ENCODE peak calls at places on chromosomes 6 and 20, in six cellular contexts. T, P, Y, V, I and D are unnamed samples. For H3K9me3 and H3K36me3, the result is how much of the 10 kb centered on the place peaks cover.

GRCh38 chr6:14129572-14129971 is 12.0 kb downstream of the CD83 start:
- DNase-seq in T (peak), I (no peak), V (no peak), Y (peak), P (no peak), D (peak)

GRCh38 chr6:13729891-13730290 is 18.3 kb upstream of the RANBP9 start:
- DNase-seq in T (no peak), V (no peak), Y (peak), P (no peak), I (no peak), D (no peak)

GRCh38 chr6:136866872-136867416 is 44.6 kb downstream of the PEX7 start:
- DNase-seq in T (no peak), Y (peak), V (no peak), I (no peak), P (no peak), D (no peak)

GRCh38 chr20:63252157-63252780 is 2.0 kb downstream of the NKAIN4 start:
- DNase-seq in I (no peak), Y (no peak), V (no peak), P (no peak), T (no peak), D (no peak)

GRCh38 chr20:58649288-58650180 is 1.5 kb upstream of the STX16 start:
- DNase-seq in P (no peak), T (no peak), I (no peak), Y (no peak), V (peak), D (no peak)

GRCh38 chr6:129875610-129876515 is 14.7 kb upstream of the TMEM244 start:
- DNase-seq in Y (peak), P (no peak), T (no peak), I (no peak), V (no peak), D (no peak)

GRCh38 chr20:5535211-5535756 is 214.9 kb upstream of the SHLD1 start:
- DNase-seq in T (no peak), P (no peak), V (no peak), Y (peak), I (no peak), D (no peak)

GRCh38 chr20:10217517-10218410 is 866 bp upstream of the SNAP25 start:
- DNase-seq in V (no peak), Y (peak), T (no peak), P (no peak), I (no peak), D (no peak)

GRCh38 chr6:108526739-108527174 is 34.0 kb upstream of the FOXO3 start:
- DNase-seq in P (no peak), T (no peak), I (no peak), V (peak), Y (peak), D (no peak)

GRCh38 chr6:56357616-56358373 is 110.4 kb upstream of the COL21A1 start:
- DNase-seq in Y (peak), P (no peak), I (no peak), T (no peak), V (no peak), D (no peak)

GRCh38 chr6:37299990-37300389 is 42.0 kb upstream of the TMEM217 start:
- DNase-seq in I (no peak), T (no peak), P (no peak), V (no peak), Y (no peak), D (no peak)

GRCh38 chr6:125759184-125759902 is 9.9 kb downstream of the HEY2 start:
- DNase-seq in V (no peak), P (no peak), Y (no peak), I (no peak), T (no peak), D (no peak)

GRCh38 chr6:43817192-43817591 is 47.2 kb downstream of the VEGFA start:
- DNase-seq in P (peak), I (no peak), Y (peak), V (no peak), T (peak), D (peak)

GRCh38 chr6:143961868-143962643 is 46.0 kb downstream of the PLAGL1 start:
- DNase-seq in P (no peak), T (no peak), V (no peak), I (no peak), Y (no peak), D (no peak)

GRCh38 chr6:9830808-9831207 is 584.1 kb downstream of the TFAP2A start:
- DNase-seq in V (no peak), I (no peak), Y (peak), P (no peak), T (no peak), D (no peak)

GRCh38 chr6:156808287-156808686 is 31.1 kb downstream of the ARID1B start:
- DNase-seq in Y (peak), I (no peak), T (no peak), P (no peak), V (no peak), D (peak)

GRCh38 chr6:659716-660581 is 3.0 kb upstream of the HUS1B start:
- DNase-seq in P (no peak), T (no peak), Y (no peak), V (no peak), I (no peak), D (no peak)

GRCh38 chr6:140566706-140567330 is 1192.4 kb upstream of the CITED2 start:
- DNase-seq in T (no peak), Y (peak), P (no peak), I (no peak), V (no peak), D (no peak)

GRCh38 chr6:11225990-11226389 is 6.5 kb downstream of the NEDD9 start:
- DNase-seq in I (no peak), V (no peak), P (no peak), T (no peak), Y (no peak), D (no peak)

GRCh38 chr6:48835421-48835958 is 627.6 kb downstream of the MMUT start:
- DNase-seq in V (no peak), Y (no peak), T (no peak), P (no peak), I (no peak), D (no peak)

GRCh38 chr6:162032620-162033019 is 694.9 kb downstream of the PRKN start:
- DNase-seq in I (no peak), T (no peak), Y (no peak), P (no peak), V (no peak), D (no peak)

GRCh38 chr6:23111984-23112383 is 542.6 kb downstream of the HDGFL1 start:
- DNase-seq in Y (peak), P (no peak), T (no peak), V (no peak), I (no peak), D (no peak)

GRCh38 chr20:44198872-44199271 is 11.7 kb downstream of the OSER1 start:
- DNase-seq in P (no peak), Y (no peak), V (no peak), I (no peak), T (no peak), D (no peak)

GRCh38 chr6:168215121-168215808 is 104.3 kb downstream of the DACT2 start:
- DNase-seq in T (no peak), P (no peak), V (no peak), Y (no peak), I (no peak), D (no peak)
- H3K9me3 ChIP-seq in T (under half), P (under half), V (under half), Y (under half), I (under half), D (under half)

GRCh38 chr6:169233832-169234231 is 19.8 kb downstream of the THBS2 start:
- DNase-seq in I (no peak), Y (no peak), T (no peak), V (no peak), P (no peak), D (no peak)

GRCh38 chr6:169235286-169235685 is 18.4 kb downstream of the THBS2 start:
- DNase-seq in V (no peak), T (no peak), P (no peak), I (no peak), Y (no peak), D (no peak)

GRCh38 chr6:169233181-169233580 is 20.5 kb downstream of the THBS2 start:
- DNase-seq in V (no peak), P (no peak), Y (no peak), I (no peak), T (no peak), D (no peak)

GRCh38 chr6:169236545-169236944 is 17.1 kb downstream of the THBS2 start:
- DNase-seq in Y (no peak), V (no peak), P (no peak), I (no peak), T (no peak), D (no peak)

DNA sequence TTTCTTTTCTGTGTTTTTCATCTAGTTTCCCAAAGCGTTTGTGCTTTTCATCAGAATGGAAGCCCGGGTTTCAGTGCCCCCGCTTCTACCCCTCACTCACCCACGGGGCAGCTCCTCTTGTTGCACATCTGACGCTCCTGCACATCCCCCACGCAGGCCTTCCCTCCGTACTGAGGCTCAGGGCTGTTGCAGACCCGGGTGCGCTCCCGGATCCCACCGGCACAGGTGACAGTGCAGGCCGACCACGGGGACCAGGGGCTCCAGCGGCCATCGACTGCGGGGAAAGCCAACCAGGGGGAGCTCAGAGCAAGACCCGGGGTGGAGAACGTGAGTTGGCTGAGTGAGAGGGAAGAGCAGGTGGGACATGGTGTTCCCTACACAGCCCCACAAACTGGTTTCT is 19.0 kb downstream of the THBS2 start:
- DNase-seq in I (no peak), T (no peak), Y (no peak), P (no peak), V (no peak), D (no peak)
- H3K36me3 ChIP-seq in I (under half), T (under half), Y (half or more), P (under half), V (under half), D (under half)

GRCh38 chr6:159261983-159262382 is 92.8 kb downstream of the FNDC1 start:
- DNase-seq in I (no peak), P (no peak), T (no peak), V (no peak), Y (no peak), D (no peak)
- H3K9me3 ChIP-seq in I (under half), P (under half), T (under half), V (under half), Y (under half), D (under half)

GRCh38 chr6:31354788-31355539 is 2.0 kb downstream of the HLA-B start:
- DNase-seq in V (no peak), P (no peak), Y (no peak), T (no peak), I (no peak), D (no peak)
- H3K36me3 ChIP-seq in V (under half), P (under half), Y (under half), T (under half), I (under half), D (under half)

DNA sequence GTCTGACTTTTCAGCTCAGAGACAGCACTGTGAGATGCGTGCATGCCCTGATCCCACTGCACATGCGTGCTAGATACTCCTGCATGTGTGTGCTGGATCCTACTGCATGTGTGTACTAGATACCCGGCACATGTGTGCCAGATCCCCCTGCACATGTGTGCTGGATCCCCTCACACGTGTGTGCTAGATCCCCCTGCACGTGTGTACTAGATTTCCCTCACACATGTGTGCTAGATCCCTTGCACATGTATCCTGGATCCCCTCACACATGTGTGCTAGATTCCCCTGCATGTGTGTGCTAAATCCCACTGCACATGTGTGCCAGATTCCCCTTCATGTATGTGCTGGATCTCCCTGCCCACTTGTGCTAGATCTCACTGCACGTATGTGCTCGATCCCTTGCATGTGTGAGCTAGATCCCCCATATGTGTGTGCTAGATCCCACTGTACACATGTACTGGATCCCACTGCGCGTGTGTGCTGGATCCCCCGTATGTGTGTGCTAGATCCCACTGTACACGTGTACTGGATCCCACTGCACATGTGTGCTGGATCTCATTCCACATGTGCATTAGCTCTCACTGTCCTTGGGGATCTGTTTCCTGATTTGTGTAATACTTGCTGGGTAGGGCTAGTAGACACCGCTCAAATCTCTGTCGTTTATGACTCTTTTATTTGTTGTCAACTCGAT is 214.6 kb downstream of the SMOC2 start:
- DNase-seq in T (no peak), V (no peak), Y (no peak), I (no peak), P (no peak), D (no peak)
- H3K9me3 ChIP-seq in T (under half), V (under half), Y (under half), I (under half), P (under half), D (under half)

GRCh38 chr20:36802326-36803223 is 29.0 kb upstream of the DSN1 start:
- DNase-seq in Y (peak), P (no peak), V (no peak), I (no peak), T (no peak), D (no peak)
- H3K36me3 ChIP-seq in Y (half or more), P (half or more), V (under half), I (under half), T (under half), D (under half)